ENCODE peak calls at places on chromosomes 11 and 22, in four cellular contexts. N, L, H and R are unnamed samples.

GRCh38 chr11:1220941-1221721 is 1.7 kb upstream of the MUC5B start:
- DNase-seq in N (no peak), L (no peak), H (no peak), R (no peak)

GRCh38 chr22:37803195-37803635 is 4.5 kb upstream of the GCAT start:
- DNase-seq in N (no peak), L (no peak), H (no peak), R (no peak)

GRCh38 chr11:15038963-15039362 is 34.4 kb upstream of the CALCB start:
- DNase-seq in N (no peak), L (peak; percentile 15), H (no peak), R (peak; percentile 66)

GRCh38 chr11:28849053-28849452 is 740.9 kb downstream of the METTL15 start:
- DNase-seq in N (no peak), L (no peak), H (no peak), R (peak; percentile 62)

GRCh38 chr11:38345286-38345685 is 1747.2 kb upstream of the RAG2 start:
- DNase-seq in N (no peak), L (no peak), H (no peak), R (peak; percentile 75)

GRCh38 chr11:44950036-44950624 is 553 bp downstream of the TP53I11 start:
- DNase-seq in N (peak; percentile 50), L (no peak), H (no peak), R (no peak)

GRCh38 chr11:22461626-22462025 is 123.4 kb downstream of the SLC17A6 start:
- DNase-seq in N (no peak), L (peak; percentile 31), H (no peak), R (peak; percentile 57)

GRCh38 chr11:10130872-10131271 is 163.1 kb downstream of the SBF2 start:
- DNase-seq in N (no peak), L (no peak), H (no peak), R (no peak)

GRCh38 chr11:10540546-10540914 is 457 bp downstream of the RNF141 start:
- DNase-seq in N (no peak), L (peak; percentile 18), H (no peak), R (peak; percentile 52)

GRCh38 chr11:17405232-17406005 is 17.0 kb upstream of the KCNJ11 start:
- DNase-seq in N (peak; percentile 72), L (peak; percentile 7), H (no peak), R (peak; percentile 23)

GRCh38 chr11:65791719-65792213 is 4.9 kb downstream of the OVOL1 start:
- DNase-seq in N (no peak), L (no peak), H (no peak), R (peak; percentile 57)

GRCh38 chr22:46350646-46351045 is 15.1 kb downstream of the TRMU start:
- DNase-seq in N (no peak), L (no peak), H (no peak), R (no peak)

GRCh38 chr11:115420524-115420923 is 83.7 kb downstream of the CADM1 start:
- DNase-seq in N (no peak), L (no peak), H (no peak), R (no peak)

GRCh38 chr11:18492888-18493287 is 33.9 kb downstream of the TSG101 start:
- DNase-seq in N (no peak), L (no peak), H (no peak), R (no peak)

GRCh38 chr22:23294221-23294620 is 113.9 kb downstream of the BCR start:
- DNase-seq in N (no peak), L (no peak), H (no peak), R (no peak)

GRCh38 chr11:20723366-20723765 is 54.0 kb downstream of the NELL1 start:
- DNase-seq in N (no peak), L (no peak), H (no peak), R (no peak)

GRCh38 chr11:19869466-19869865 is 156.8 kb downstream of the NAV2 start:
- DNase-seq in N (no peak), L (no peak), H (no peak), R (no peak)

GRCh38 chr11:7555067-7555699 is 41.4 kb downstream of the PPFIBP2 start:
- DNase-seq in N (peak; percentile 60), L (no peak), H (no peak), R (no peak)

GRCh38 chr11:114197799-114198500 is 98.2 kb upstream of the NNMT start:
- DNase-seq in N (peak; percentile 78), L (peak; percentile 71), H (no peak), R (peak; percentile 57)

GRCh38 chr22:28029201-28029948 is 110.3 kb upstream of the PITPNB start:
- DNase-seq in N (peak; percentile 70), L (peak; percentile 49), H (no peak), R (no peak)

GRCh38 chr22:46050451-46050845 is 73.5 kb upstream of the WNT7B start:
- DNase-seq in N (no peak), L (no peak), H (no peak), R (no peak)

GRCh38 chr22:29219881-29220670 is 14.4 kb downstream of the EMID1 start:
- DNase-seq in N (no peak), L (no peak), H (no peak), R (no peak)

GRCh38 chr11:130892847-130893246 is 23.4 kb downstream of the SNX19 start:
- DNase-seq in N (no peak), L (no peak), H (no peak), R (no peak)

GRCh38 chr11:114280696-114281095 is 15.5 kb upstream of the NNMT start:
- DNase-seq in N (peak; percentile 66), L (peak; percentile 85), H (no peak), R (peak; percentile 69)

GRCh38 chr11:38323961-38324761 is 1726.1 kb upstream of the RAG2 start:
- DNase-seq in N (no peak), L (no peak), H (no peak), R (peak; percentile 64)

GRCh38 chr11:110571286-110571685 is 141.0 kb downstream of the ARHGAP20 start:
- DNase-seq in N (no peak), L (no peak), H (no peak), R (no peak)

GRCh38 chr11:33452806-33453205 is 195.6 kb downstream of the HIPK3 start:
- DNase-seq in N (no peak), L (peak; percentile 94), H (no peak), R (peak; percentile 77)

GRCh38 chr22:37117092-37117491 is 7.6 kb upstream of the TMPRSS6 start:
- DNase-seq in N (no peak), L (no peak), H (no peak), R (no peak)

GRCh38 chr11:35364101-35364780 is 55.1 kb downstream of the SLC1A2 start:
- DNase-seq in N (peak; percentile 55), L (peak; percentile 86), H (no peak), R (peak; percentile 78)

GRCh38 chr22:46006379-46007002 is 29.5 kb upstream of the WNT7B start:
- DNase-seq in N (peak; percentile 96), L (peak; percentile 80), H (peak; percentile 45), R (peak; percentile 87)

GRCh38 chr22:21073023-21073422 is 27.3 kb downstream of the LRRC74B start:
- DNase-seq in N (no peak), L (no peak), H (no peak), R (peak; percentile 71)

GRCh38 chr22:46636221-46637002 is 16.2 kb downstream of the GRAMD4 start:
- DNase-seq in N (no peak), L (no peak), H (no peak), R (no peak)

GRCh38 chr11:13889566-13890214 is 72.8 kb upstream of the SPON1 start:
- DNase-seq in N (no peak), L (no peak), H (no peak), R (no peak)

GRCh38 chr11:64759722-64760719 is at the start of gene PYGM:
- DNase-seq in N (peak; percentile 85), L (no peak), H (no peak), R (no peak)

GRCh38 chr11:15852179-15852578 is 504.2 kb downstream of the SOX6 start:
- DNase-seq in N (no peak), L (peak; percentile 35), H (no peak), R (peak; percentile 61)

GRCh38 chr11:130634981-130635473 is 186.6 kb downstream of the ADAMTS15 start:
- DNase-seq in N (no peak), L (peak; percentile 81), H (no peak), R (peak; percentile 90)

GRCh38 chr11:2526808-2527381 is 82.1 kb downstream of the KCNQ1 start:
- DNase-seq in N (peak; percentile 51), L (no peak), H (no peak), R (no peak)
- TF ChIP-seq CTCF in N (peak; percentile 19), L (no peak), H (peak; percentile 40), R (no peak)

GRCh38 chr11:59787816-59788215 is 22.8 kb downstream of the MRPL16 start:
- DNase-seq in N (no peak), L (peak; percentile 73), H (no peak), R (peak; percentile 86)

GRCh38 chr11:59785818-59786217 is 24.8 kb downstream of the MRPL16 start:
- DNase-seq in N (no peak), L (no peak), H (no peak), R (no peak)

GRCh38 chr11:59791639-59792038 is 18.9 kb downstream of the MRPL16 start:
- DNase-seq in N (no peak), L (no peak), H (no peak), R (no peak)

GRCh38 chr11:59783632-59784090 is 26.9 kb downstream of the MRPL16 start:
- DNase-seq in N (no peak), L (no peak), H (no peak), R (no peak)

DNA sequence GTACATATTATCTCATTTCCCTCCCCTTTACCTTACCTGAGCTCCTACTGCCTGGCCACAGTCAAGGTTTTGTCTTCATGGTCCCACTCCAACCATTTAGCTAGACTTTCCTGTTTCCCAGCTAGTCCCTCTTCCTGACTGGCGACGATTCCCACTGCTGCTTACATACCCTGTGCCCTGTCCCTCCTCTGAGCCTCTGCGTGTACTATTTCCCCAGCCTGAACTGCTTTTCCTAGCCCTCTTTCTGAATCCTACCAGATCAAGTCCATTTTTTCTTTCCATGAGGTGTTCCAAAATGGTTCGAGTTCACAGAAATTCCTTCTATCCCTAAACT is 23.4 kb downstream of the MRPL16 start:
- DNase-seq in N (no peak), L (no peak), H (no peak), R (no peak)
- H3K4me3 ChIP-seq in N (no peak overlapping the region), L (no peak overlapping the region), H (no peak overlapping the region), R (no peak overlapping the region)

GRCh38 chr22:19802881-19803735 is 42.5 kb downstream of the TBX1 start:
- DNase-seq in N (no peak), L (no peak), H (no peak), R (no peak)

GRCh38 chr22:19800761-19801244 is 40.2 kb downstream of the TBX1 start:
- DNase-seq in N (no peak), L (peak; percentile 25), H (no peak), R (peak; percentile 16)

GRCh38 chr22:19800306-19800705 is 39.7 kb downstream of the TBX1 start:
- DNase-seq in N (no peak), L (no peak), H (no peak), R (no peak)

GRCh38 chr22:19802001-19802880 is 41.7 kb downstream of the TBX1 start:
- DNase-seq in N (no peak), L (no peak), H (no peak), R (no peak)

GRCh38 chr22:19801340-19802000 is 40.9 kb downstream of the TBX1 start:
- DNase-seq in N (no peak), L (no peak), H (no peak), R (no peak)
- TF ChIP-seq CTCF in N (no peak), L (no peak), H (no peak), R (no peak)

GRCh38 chr11:122642472-122642922 is 13.0 kb upstream of the UBASH3B start:
- DNase-seq in N (no peak), L (peak; percentile 95), H (no peak), R (peak; percentile 77)
- H3K4me3 ChIP-seq in N (no peak overlapping the region), L (no peak overlapping the region), H (no peak overlapping the region), R (no peak overlapping the region)